ENCODE peak calls at places on chromosomes 2 and 18, in five cellular contexts. S is ovary; G is body of pancreas; V is mammary epithelial cell; I is effector memory CD4-positive, alpha-beta T cell. N is an unnamed sample. For H3K4me1, the result is how much of the 10 kb centered on the place peaks cover.

GRCh38 chr2:16006537-16007166 is 66.3 kb downstream of the MYCN start:
- DNase-seq in S (no peak), G (no peak), V (no peak), I (no peak), N (no peak)

GRCh38 chr2:10911291-10912075 is at the start of gene KCNF1:
- DNase-seq in S (no peak), G (peak), V (peak), I (no peak), N (no peak)

GRCh38 chr2:236173734-236174607 is 5.8 kb upstream of the GBX2 start:
- DNase-seq in S (no peak), G (no peak), V (no peak), I (no peak), N (no peak)

GRCh38 chr2:185979546-185980071 is 241.0 kb downstream of the FSIP2 start:
- DNase-seq in S (no peak), G (no peak), V (peak), I (no peak), N (no peak)

GRCh38 chr18:79939096-79939495 is 12.4 kb downstream of the SLC66A2 start:
- DNase-seq in S (no peak), G (peak), V (no peak), I (no peak), N (no peak)

GRCh38 chr2:206804326-206804725 is 38.9 kb downstream of the FASTKD2 start:
- DNase-seq in S (no peak), G (no peak), V (peak), I (no peak), N (no peak)

GRCh38 chr2:37551783-37552182 is 119.7 kb downstream of the CDC42EP3 start:
- DNase-seq in S (no peak), G (no peak), V (no peak), I (no peak), N (no peak)

GRCh38 chr2:70086278-70086837 is 919 bp upstream of the PCBP1 start:
- DNase-seq in S (peak), G (peak), V (peak), I (peak), N (peak)

GRCh38 chr2:41152318-41152717 is 700.4 kb upstream of the SLC8A1 start:
- DNase-seq in S (no peak), G (no peak), V (no peak), I (no peak), N (no peak)

GRCh38 chr2:237222683-237223082 is 137.0 kb downstream of the COPS8 start:
- DNase-seq in S (no peak), G (no peak), V (no peak), I (no peak), N (no peak)

GRCh38 chr2:227460079-227460485 is 11.9 kb upstream of the AGFG1 start:
- DNase-seq in S (no peak), G (no peak), V (peak), I (peak), N (no peak)

GRCh38 chr2:191824403-191824802 is 22.5 kb downstream of the CAVIN2 start:
- DNase-seq in S (no peak), G (no peak), V (no peak), I (no peak), N (no peak)

GRCh38 chr2:85342156-85342555 is 12.2 kb downstream of the RETSAT start:
- DNase-seq in S (no peak), G (no peak), V (no peak), I (no peak), N (no peak)

GRCh38 chr18:75133721-75134645 is 75.0 kb downstream of the PTGR3 start:
- DNase-seq in S (no peak), G (no peak), V (no peak), I (no peak), N (no peak)

GRCh38 chr2:1731512-1731962 is 12.8 kb downstream of the PXDN start:
- DNase-seq in S (peak), G (no peak), V (no peak), I (no peak), N (no peak)

DNA sequence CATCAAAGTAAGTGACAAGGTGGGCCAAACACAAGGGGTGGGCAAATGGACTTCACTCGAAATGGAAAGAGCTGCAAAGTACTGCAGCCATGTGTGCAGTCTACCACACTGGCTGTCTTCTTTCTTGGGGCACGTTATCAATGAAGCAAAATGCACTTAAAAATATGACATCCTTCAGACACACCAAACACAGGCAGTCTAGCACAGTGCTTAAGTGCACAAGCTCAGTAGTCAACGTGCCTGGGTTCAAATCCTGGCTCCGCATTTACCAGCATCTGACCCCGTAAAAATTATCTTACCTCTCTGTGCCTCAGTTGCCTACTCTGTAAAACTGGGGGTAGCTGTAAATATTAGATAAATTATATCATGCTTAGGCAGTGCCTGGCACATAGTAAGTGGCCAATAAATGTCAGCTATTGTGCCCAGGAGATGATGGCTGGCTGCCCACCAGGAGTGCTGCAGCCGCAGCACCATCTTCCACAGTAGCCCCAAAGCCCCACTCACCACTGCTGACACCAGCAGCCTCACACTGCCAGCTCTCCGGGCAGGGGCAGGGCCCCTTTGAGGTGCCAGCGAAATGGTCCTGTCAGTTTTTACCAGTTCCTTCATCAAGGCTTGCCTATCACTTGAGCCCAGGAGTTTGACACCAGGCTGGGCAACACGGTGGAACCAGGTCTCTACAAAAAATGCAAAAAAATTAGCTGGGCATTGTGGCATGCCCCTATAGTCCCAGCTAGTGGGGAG is 121.8 kb upstream of the SLC1A4 start:
- DNase-seq in S (no peak), G (no peak), V (no peak), I (no peak), N (no peak)
- H3K27ac ChIP-seq in S (no peak), G (no peak), V (no peak), I (no peak), N (no peak)

DNA sequence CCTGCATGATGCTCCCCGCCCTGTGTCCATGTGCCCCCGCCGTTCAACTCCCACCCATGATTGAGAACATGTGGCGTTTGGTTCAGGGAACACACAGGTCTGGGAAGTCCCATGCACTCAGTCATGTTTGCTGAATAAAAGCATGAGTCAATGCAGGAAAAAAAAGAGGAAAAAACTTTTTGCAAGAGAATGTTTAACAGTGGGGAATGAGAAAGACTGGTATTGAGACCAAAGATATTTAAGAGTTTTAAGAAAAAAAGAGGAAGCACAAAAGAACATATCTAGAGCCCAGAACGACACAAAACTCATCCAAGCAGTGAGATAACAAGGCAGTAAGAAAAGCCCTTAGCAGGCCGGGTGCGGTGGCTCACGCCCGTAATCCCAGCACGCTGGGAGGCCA is 279.2 kb upstream of the THSD7B start:
- DNase-seq in S (no peak), G (no peak), V (no peak), I (no peak), N (no peak)
- H3K4me1 ChIP-seq in S (under half), G (under half), V (under half), I (under half), N (under half)

DNA sequence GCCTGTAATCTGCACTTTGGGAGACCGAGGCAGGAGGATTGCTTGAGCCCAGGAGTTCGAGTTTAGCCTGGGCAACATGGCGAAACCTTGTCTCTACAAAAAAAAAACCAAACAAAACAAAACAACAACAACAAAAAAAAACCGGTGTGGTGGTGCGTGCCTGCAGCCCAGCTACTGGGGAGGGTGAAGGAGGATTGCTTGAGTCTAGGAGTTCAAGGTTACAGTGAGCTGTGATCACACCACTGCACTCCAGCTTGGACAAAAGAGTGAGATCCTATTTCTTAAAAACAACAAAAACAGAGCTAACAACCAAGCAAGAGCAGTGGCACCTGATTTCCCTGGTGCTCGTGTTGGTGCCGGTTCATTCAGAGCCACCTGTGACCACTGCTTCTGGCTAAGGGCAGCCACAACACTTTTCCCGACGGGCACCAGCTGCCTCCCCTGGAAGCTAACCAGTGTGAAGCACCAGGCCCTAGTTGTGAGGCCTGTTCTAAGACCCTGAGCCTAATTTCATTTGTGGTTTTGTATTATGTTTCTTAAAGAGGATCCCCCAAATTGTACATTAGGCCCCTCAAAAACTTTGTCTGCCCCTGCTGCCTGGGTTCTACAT is 1.3 kb downstream of the AOX1 start:
- DNase-seq in S (no peak), G (peak), V (no peak), I (no peak), N (no peak)
- H3K27ac ChIP-seq in S (peak), G (peak), V (no peak), I (no peak), N (peak)

DNA sequence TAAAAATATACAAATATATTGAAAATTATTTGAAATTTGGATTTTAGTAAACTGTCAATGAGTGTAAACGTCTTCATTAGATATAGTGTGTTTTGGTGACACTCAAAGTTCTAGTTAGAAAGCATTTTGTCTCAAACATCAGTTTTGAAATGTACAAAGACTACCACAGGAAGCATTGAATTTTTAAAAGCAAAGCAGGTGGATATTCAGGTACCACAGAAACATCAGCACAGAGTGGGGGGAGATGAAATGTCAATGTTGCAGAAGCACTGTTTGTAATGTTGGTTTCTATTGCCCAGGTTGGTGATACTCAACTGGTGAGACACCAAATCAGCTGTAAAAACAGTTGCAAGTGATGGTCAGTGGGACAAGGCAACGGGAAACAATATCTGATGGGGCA is 136.5 kb upstream of the ITGA4 start:
- DNase-seq in S (no peak), G (no peak), V (no peak), I (no peak), N (no peak)
- H3K4me1 ChIP-seq in S (under half), G (under half), V (under half), I (under half), N (under half)

DNA sequence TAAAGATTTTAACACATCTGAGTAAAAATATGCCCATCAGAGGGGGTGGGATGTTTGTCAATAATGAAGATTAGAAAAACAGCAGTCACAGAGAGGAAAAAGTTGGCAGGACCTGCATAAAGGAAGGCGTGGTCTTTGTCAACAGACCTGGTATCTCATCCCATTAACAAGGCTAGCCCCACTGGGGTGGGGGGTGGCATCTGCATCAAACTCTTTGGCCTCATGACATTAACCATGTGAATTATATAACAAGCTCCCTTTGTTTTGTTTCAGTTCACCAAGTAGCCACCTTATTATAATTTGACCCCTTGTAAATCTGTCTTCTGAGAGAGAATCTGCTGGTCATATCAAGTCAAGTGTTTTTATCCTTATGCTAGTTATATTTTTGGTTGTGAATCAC is 28.8 kb downstream of the NEMP2 start:
- DNase-seq in S (no peak), G (no peak), V (no peak), I (no peak), N (no peak)
- H3K27ac ChIP-seq in S (no peak), G (no peak), V (no peak), I (no peak), N (no peak)

GRCh38 chr2:161170377-161170776 is 10.1 kb downstream of the TANK start:
- DNase-seq in S (no peak), G (no peak), V (no peak), I (no peak), N (no peak)

GRCh38 chr2:161173541-161174194 is 13.4 kb downstream of the TANK start:
- DNase-seq in S (no peak), G (no peak), V (no peak), I (no peak), N (no peak)

GRCh38 chr2:161171595-161171929 is 11.3 kb downstream of the TANK start:
- DNase-seq in S (no peak), G (no peak), V (peak), I (no peak), N (no peak)

GRCh38 chr2:161170917-161171594 is 10.8 kb downstream of the TANK start:
- DNase-seq in S (no peak), G (no peak), V (peak), I (no peak), N (no peak)

GRCh38 chr2:161172901-161173540 is 12.8 kb downstream of the TANK start:
- DNase-seq in S (no peak), G (no peak), V (no peak), I (no peak), N (no peak)
- H3K4me1 ChIP-seq in S (under half), G (under half), V (under half), I (under half), N (under half)